ENCODE peak calls at places on chromosomes 3 and 15, in eight cellular contexts. One of them, this sample, is unnamed.

GRCh38 chr3:48631516-48632448 is 3.5 kb downstream of the SLC26A6 start:
- DNase-seq in neural progenitor cell: no peak
- DNase-seq in dorsolateral prefrontal cortex: no peak
- DNase-seq in right atrium auricular region: no peak
- DNase-seq in IMR-90: no peak
- DNase-seq in spleen: no peak
- DNase-seq in cardiac muscle cell: no peak
- DNase-seq in A549: no peak
- DNase-seq in this sample: no peak

GRCh38 chr3:11776346-11776745 is 70.3 kb downstream of the TAMM41 start:
- DNase-seq in cardiac muscle cell: no peak
- DNase-seq in A549: no peak
- DNase-seq in dorsolateral prefrontal cortex: no peak
- DNase-seq in spleen: no peak
- DNase-seq in right atrium auricular region: no peak
- DNase-seq in neural progenitor cell: no peak
- DNase-seq in IMR-90: no peak
- DNase-seq in this sample: no peak

GRCh38 chr3:194570184-194570583 is 63.0 kb downstream of the TMEM44 start:
- DNase-seq in right atrium auricular region: no peak
- DNase-seq in spleen: no peak
- DNase-seq in IMR-90: no peak
- DNase-seq in neural progenitor cell: no peak
- DNase-seq in A549: no peak
- DNase-seq in dorsolateral prefrontal cortex: no peak
- DNase-seq in cardiac muscle cell: no peak
- DNase-seq in this sample: no peak

GRCh38 chr15:70356919-70357318 is 259.2 kb upstream of the TLE3 start:
- DNase-seq in IMR-90: no peak
- DNase-seq in cardiac muscle cell: peak
- DNase-seq in spleen: no peak
- DNase-seq in neural progenitor cell: no peak
- DNase-seq in A549: no peak
- DNase-seq in right atrium auricular region: peak
- DNase-seq in dorsolateral prefrontal cortex: no peak
- DNase-seq in this sample: no peak

GRCh38 chr15:97504031-97504430 is 456.5 kb upstream of the ARRDC4 start:
- DNase-seq in right atrium auricular region: no peak
- DNase-seq in A549: peak
- DNase-seq in spleen: no peak
- DNase-seq in cardiac muscle cell: peak
- DNase-seq in neural progenitor cell: no peak
- DNase-seq in dorsolateral prefrontal cortex: no peak
- DNase-seq in IMR-90: peak
- DNase-seq in this sample: no peak

GRCh38 chr3:97979610-97980009 is 7.4 kb upstream of the RIOX2 start:
- DNase-seq in spleen: no peak
- DNase-seq in dorsolateral prefrontal cortex: no peak
- DNase-seq in A549: peak
- DNase-seq in neural progenitor cell: peak
- DNase-seq in cardiac muscle cell: no peak
- DNase-seq in IMR-90: no peak
- DNase-seq in right atrium auricular region: no peak
- DNase-seq in this sample: no peak

GRCh38 chr3:184825456-184825855 is 13.5 kb downstream of the VPS8 start:
- DNase-seq in IMR-90: no peak
- DNase-seq in cardiac muscle cell: no peak
- DNase-seq in neural progenitor cell: no peak
- DNase-seq in spleen: no peak
- DNase-seq in dorsolateral prefrontal cortex: no peak
- DNase-seq in A549: no peak
- DNase-seq in right atrium auricular region: no peak
- DNase-seq in this sample: no peak

GRCh38 chr3:33582234-33582633 is 135.8 kb downstream of the CLASP2 start:
- DNase-seq in cardiac muscle cell: no peak
- DNase-seq in IMR-90: no peak
- DNase-seq in right atrium auricular region: no peak
- DNase-seq in spleen: no peak
- DNase-seq in dorsolateral prefrontal cortex: no peak
- DNase-seq in A549: no peak
- DNase-seq in neural progenitor cell: no peak
- DNase-seq in this sample: no peak

GRCh38 chr3:45599424-45599886 is 4.9 kb downstream of the LIMD1 start:
- DNase-seq in IMR-90: no peak
- DNase-seq in neural progenitor cell: no peak
- DNase-seq in A549: no peak
- DNase-seq in right atrium auricular region: no peak
- DNase-seq in cardiac muscle cell: no peak
- DNase-seq in spleen: peak
- DNase-seq in dorsolateral prefrontal cortex: no peak
- DNase-seq in this sample: peak

GRCh38 chr3:45596290-45596791 is 1.8 kb downstream of the LIMD1 start:
- DNase-seq in cardiac muscle cell: no peak
- DNase-seq in neural progenitor cell: no peak
- DNase-seq in IMR-90: no peak
- DNase-seq in dorsolateral prefrontal cortex: no peak
- DNase-seq in spleen: peak
- DNase-seq in A549: no peak
- DNase-seq in right atrium auricular region: no peak
- DNase-seq in this sample: no peak

GRCh38 chr3:45595364-45596154 is 1.0 kb downstream of the LIMD1 start:
- DNase-seq in right atrium auricular region: no peak
- DNase-seq in neural progenitor cell: no peak
- DNase-seq in A549: peak
- DNase-seq in IMR-90: no peak
- DNase-seq in spleen: peak
- DNase-seq in cardiac muscle cell: no peak
- DNase-seq in dorsolateral prefrontal cortex: no peak
- DNase-seq in this sample: no peak

GRCh38 chr3:45597581-45597980 is 3.0 kb downstream of the LIMD1 start:
- DNase-seq in cardiac muscle cell: no peak
- DNase-seq in spleen: peak
- DNase-seq in right atrium auricular region: no peak
- DNase-seq in neural progenitor cell: no peak
- DNase-seq in IMR-90: no peak
- DNase-seq in dorsolateral prefrontal cortex: no peak
- DNase-seq in A549: no peak
- DNase-seq in this sample: no peak

DNA sequence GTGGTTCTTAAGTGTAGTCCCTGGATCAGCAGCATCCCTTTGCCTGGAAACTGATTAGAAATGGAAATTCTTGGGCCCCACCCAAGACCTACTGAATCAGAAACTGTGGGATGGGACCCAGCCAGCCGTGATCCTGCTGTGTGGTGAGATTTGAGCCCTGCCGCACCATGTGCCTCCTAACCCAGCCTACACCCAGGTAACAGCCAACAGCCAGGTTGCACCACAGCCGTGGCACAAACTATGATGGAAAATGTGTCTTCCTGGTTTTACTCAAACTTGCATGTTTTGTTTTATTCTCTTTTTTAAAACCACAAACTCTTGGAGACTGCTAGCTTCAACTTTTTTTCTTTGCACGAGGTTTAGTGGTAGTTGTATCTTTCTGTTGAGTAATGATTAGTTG is 2.6 kb downstream of the LIMD1 start:
- DNase-seq in dorsolateral prefrontal cortex: no peak
- DNase-seq in cardiac muscle cell: peak
- DNase-seq in neural progenitor cell: no peak
- DNase-seq in IMR-90: peak
- DNase-seq in A549: no peak
- DNase-seq in spleen: peak
- DNase-seq in right atrium auricular region: peak
- DNase-seq in this sample: no peak
- H3K4me3 ChIP-seq in dorsolateral prefrontal cortex: peak
- H3K4me3 ChIP-seq in cardiac muscle cell: no peak
- H3K4me3 ChIP-seq in neural progenitor cell: no peak
- H3K4me3 ChIP-seq in IMR-90: peak
- H3K4me3 ChIP-seq in A549: peak
- H3K4me3 ChIP-seq in spleen: peak
- H3K4me3 ChIP-seq in right atrium auricular region: peak
- H3K4me3 ChIP-seq in this sample: peak

GRCh38 chr3:72890166-72890925 is 2.5 kb downstream of the GXYLT2 start:
- DNase-seq in spleen: no peak
- DNase-seq in IMR-90: no peak
- DNase-seq in cardiac muscle cell: no peak
- DNase-seq in right atrium auricular region: no peak
- DNase-seq in A549: no peak
- DNase-seq in dorsolateral prefrontal cortex: no peak
- DNase-seq in neural progenitor cell: no peak
- DNase-seq in this sample: no peak
- H3K27ac ChIP-seq in spleen: no peak
- H3K27ac ChIP-seq in IMR-90: peak
- H3K27ac ChIP-seq in cardiac muscle cell: peak
- H3K27ac ChIP-seq in right atrium auricular region: peak
- H3K27ac ChIP-seq in A549: no peak
- H3K27ac ChIP-seq in dorsolateral prefrontal cortex: peak
- H3K27ac ChIP-seq in neural progenitor cell: no peak
- H3K27ac ChIP-seq in this sample: no peak

DNA sequence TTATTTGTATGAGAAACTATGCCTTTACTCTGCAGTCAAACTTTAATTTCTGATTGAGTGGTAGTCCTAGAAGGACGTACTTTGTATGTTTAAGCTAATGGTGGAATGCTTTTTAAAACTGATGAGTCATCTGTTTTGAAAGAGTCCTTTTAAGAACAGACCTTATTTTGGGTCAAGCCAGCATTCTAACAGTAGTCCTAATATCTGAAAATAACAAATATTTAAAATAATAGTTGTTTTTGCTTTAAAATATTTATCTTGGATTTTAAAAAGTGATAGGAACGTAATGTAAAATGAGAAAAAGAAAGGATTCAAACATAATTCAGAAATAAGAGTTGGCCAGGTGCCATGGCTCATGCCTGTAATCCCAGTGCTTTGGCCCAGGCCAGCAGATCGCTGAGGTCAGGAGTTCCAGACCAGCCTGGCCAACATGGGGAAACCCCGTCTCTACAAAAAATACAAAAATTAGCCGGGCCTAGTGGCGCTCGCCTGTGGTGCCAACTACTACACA is 1.3 kb upstream of the LRRC58 start:
- DNase-seq in right atrium auricular region: peak
- DNase-seq in neural progenitor cell: no peak
- DNase-seq in dorsolateral prefrontal cortex: no peak
- DNase-seq in cardiac muscle cell: peak
- DNase-seq in IMR-90: peak
- DNase-seq in spleen: peak
- DNase-seq in A549: peak
- DNase-seq in this sample: no peak
- H3K4me3 ChIP-seq in right atrium auricular region: no peak
- H3K4me3 ChIP-seq in neural progenitor cell: no peak
- H3K4me3 ChIP-seq in dorsolateral prefrontal cortex: peak
- H3K4me3 ChIP-seq in cardiac muscle cell: peak
- H3K4me3 ChIP-seq in IMR-90: no peak
- H3K4me3 ChIP-seq in spleen: no peak
- H3K4me3 ChIP-seq in A549: peak
- H3K4me3 ChIP-seq in this sample: no peak

GRCh38 chr3:46955157-46955556 is 21.4 kb downstream of the CCDC12 start:
- DNase-seq in A549: no peak
- DNase-seq in neural progenitor cell: no peak
- DNase-seq in cardiac muscle cell: no peak
- DNase-seq in spleen: peak
- DNase-seq in right atrium auricular region: no peak
- DNase-seq in IMR-90: no peak
- DNase-seq in dorsolateral prefrontal cortex: no peak
- DNase-seq in this sample: no peak

GRCh38 chr3:46958469-46959168 is 17.9 kb downstream of the CCDC12 start:
- DNase-seq in dorsolateral prefrontal cortex: no peak
- DNase-seq in neural progenitor cell: no peak
- DNase-seq in cardiac muscle cell: no peak
- DNase-seq in right atrium auricular region: no peak
- DNase-seq in A549: no peak
- DNase-seq in spleen: peak
- DNase-seq in IMR-90: no peak
- DNase-seq in this sample: no peak

GRCh38 chr3:46953265-46954010 is 23.1 kb downstream of the CCDC12 start:
- DNase-seq in A549: no peak
- DNase-seq in cardiac muscle cell: no peak
- DNase-seq in IMR-90: no peak
- DNase-seq in neural progenitor cell: no peak
- DNase-seq in right atrium auricular region: no peak
- DNase-seq in spleen: peak
- DNase-seq in dorsolateral prefrontal cortex: no peak
- DNase-seq in this sample: no peak

GRCh38 chr3:46954178-46954577 is 22.4 kb downstream of the CCDC12 start:
- DNase-seq in right atrium auricular region: no peak
- DNase-seq in IMR-90: no peak
- DNase-seq in neural progenitor cell: no peak
- DNase-seq in A549: no peak
- DNase-seq in spleen: no peak
- DNase-seq in dorsolateral prefrontal cortex: no peak
- DNase-seq in cardiac muscle cell: no peak
- DNase-seq in this sample: no peak

GRCh38 chr3:46955801-46956259 is 20.7 kb downstream of the CCDC12 start:
- DNase-seq in cardiac muscle cell: no peak
- DNase-seq in neural progenitor cell: no peak
- DNase-seq in dorsolateral prefrontal cortex: no peak
- DNase-seq in IMR-90: peak
- DNase-seq in spleen: peak
- DNase-seq in A549: no peak
- DNase-seq in right atrium auricular region: no peak
- DNase-seq in this sample: no peak
- H3K27ac ChIP-seq in cardiac muscle cell: peak
- H3K27ac ChIP-seq in neural progenitor cell: no peak
- H3K27ac ChIP-seq in dorsolateral prefrontal cortex: no peak
- H3K27ac ChIP-seq in IMR-90: peak
- H3K27ac ChIP-seq in spleen: no peak
- H3K27ac ChIP-seq in A549: peak
- H3K27ac ChIP-seq in right atrium auricular region: peak
- H3K27ac ChIP-seq in this sample: no peak